ENCODE peak calls at places on chromosomes 5 and 9, in nine cellular contexts. X is mucosa of descending colon, R is Peyer's patch, T is nephron progenitor cell, E is GM12865, N is tibial artery, Y is brain microvascular endothelial cell, K is AG04450, C is fibroblast of lung. W is an unnamed sample.
A peak's percentile ranks its signal among the peaks of the same experiment; 100 is the strongest.

GRCh38 chr5:1489754-1490153 is 34.0 kb downstream of the LPCAT1 start:
- DNase-seq in X (no peak), R (no peak), T (no peak), E (no peak), N (no peak), Y (no peak), K (no peak), C (no peak), W (no peak)

GRCh38 chr5:177098772-177099152 is 12.0 kb downstream of the FGFR4 start:
- DNase-seq in X (peak; percentile 44), R (no peak), T (no peak), E (no peak), N (no peak), Y (no peak), K (no peak), C (peak; percentile 93), W (no peak)

GRCh38 chr9:111484564-111484878 is 338 bp upstream of the ECPAS start:
- DNase-seq in X (no peak), R (no peak), T (no peak), E (no peak), N (no peak), Y (no peak), K (no peak), C (no peak), W (no peak)

GRCh38 chr5:84384604-84385575 is at the start of gene EDIL3:
- DNase-seq in X (peak; percentile 67), R (peak; percentile 48), T (peak; percentile 82), E (no peak), N (peak; percentile 68), Y (peak; percentile 44), K (no peak), C (peak; percentile 54), W (no peak)

GRCh38 chr5:132788508-132788907 is 11.5 kb upstream of the SEPTIN8 start:
- DNase-seq in X (no peak), R (no peak), T (no peak), E (no peak), N (no peak), Y (no peak), K (no peak), C (no peak), W (no peak)

GRCh38 chr5:15191012-15191411 is 309.0 kb upstream of the FBXL7 start:
- DNase-seq in X (no peak), R (no peak), T (no peak), E (no peak), N (no peak), Y (no peak), K (no peak), C (peak; percentile 5), W (no peak)

GRCh38 chr5:79086116-79086515 is 16.5 kb downstream of the BHMT2 start:
- DNase-seq in X (no peak), R (no peak), T (no peak), E (peak; percentile 23), N (no peak), Y (no peak), K (no peak), C (no peak), W (no peak)

GRCh38 chr5:82413302-82414042 is 135.3 kb upstream of the RPS23 start:
- DNase-seq in X (no peak), R (no peak), T (no peak), E (no peak), N (no peak), Y (peak; percentile 43), K (peak; percentile 55), C (peak; percentile 97), W (no peak)

GRCh38 chr5:113095831-113096230 is 119.2 kb downstream of the DCP2 start:
- DNase-seq in X (no peak), R (no peak), T (no peak), E (no peak), N (no peak), Y (no peak), K (no peak), C (no peak), W (no peak)

GRCh38 chr5:113102121-113102531 is 125.5 kb downstream of the DCP2 start:
- DNase-seq in X (no peak), R (no peak), T (no peak), E (no peak), N (no peak), Y (no peak), K (no peak), C (no peak), W (no peak)

GRCh38 chr5:113105693-113106280 is 129.2 kb downstream of the DCP2 start:
- DNase-seq in X (no peak), R (no peak), T (no peak), E (no peak), N (no peak), Y (no peak), K (no peak), C (no peak), W (no peak)

DNA sequence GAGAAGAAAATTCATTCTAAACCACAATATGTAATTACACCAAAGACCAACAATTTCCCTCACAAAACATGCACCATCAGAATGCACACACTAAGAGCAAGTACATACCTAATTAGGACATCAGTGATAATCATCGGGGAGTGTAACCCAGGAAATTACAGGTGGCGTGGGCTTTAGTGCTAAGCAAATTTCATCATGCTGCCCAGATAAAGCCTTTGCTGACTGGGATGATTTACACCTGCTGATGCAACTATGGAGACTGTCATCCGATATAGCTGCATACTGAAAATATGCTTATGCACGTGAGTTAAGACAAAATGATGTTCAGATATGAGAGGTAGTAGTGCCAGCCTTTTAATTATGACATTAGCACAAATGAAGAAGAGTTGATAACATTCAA is 123.2 kb downstream of the DCP2 start:
- DNase-seq in X (no peak), R (no peak), T (no peak), E (no peak), N (no peak), Y (no peak), K (no peak), C (no peak), W (no peak)
- TF ChIP-seq CTCF in X (no peak), R (no peak), T (no peak), E (no peak), N (no peak), Y (no peak), K (no peak), C (no peak), W (no peak)

GRCh38 chr5:135396459-135397055 is 2.5 kb downstream of the MACROH2A1 start:
- DNase-seq in X (no peak), R (no peak), T (no peak), E (no peak), N (no peak), Y (no peak), K (no peak), C (no peak), W (no peak)

GRCh38 chr5:135399838-135400542 is 959 bp upstream of the MACROH2A1 start:
- DNase-seq in X (no peak), R (no peak), T (no peak), E (no peak), N (no peak), Y (no peak), K (no peak), C (peak; percentile 16), W (no peak)

GRCh38 chr5:135400866-135401265 is 1.8 kb upstream of the MACROH2A1 start:
- DNase-seq in X (no peak), R (no peak), T (no peak), E (no peak), N (no peak), Y (no peak), K (no peak), C (no peak), W (no peak)

GRCh38 chr5:135398160-135398854 is 724 bp downstream of the MACROH2A1 start:
- DNase-seq in X (peak; percentile 82), R (peak; percentile 85), T (peak; percentile 54), E (peak; percentile 66), N (no peak), Y (no peak), K (no peak), C (peak; percentile 26), W (no peak)

DNA sequence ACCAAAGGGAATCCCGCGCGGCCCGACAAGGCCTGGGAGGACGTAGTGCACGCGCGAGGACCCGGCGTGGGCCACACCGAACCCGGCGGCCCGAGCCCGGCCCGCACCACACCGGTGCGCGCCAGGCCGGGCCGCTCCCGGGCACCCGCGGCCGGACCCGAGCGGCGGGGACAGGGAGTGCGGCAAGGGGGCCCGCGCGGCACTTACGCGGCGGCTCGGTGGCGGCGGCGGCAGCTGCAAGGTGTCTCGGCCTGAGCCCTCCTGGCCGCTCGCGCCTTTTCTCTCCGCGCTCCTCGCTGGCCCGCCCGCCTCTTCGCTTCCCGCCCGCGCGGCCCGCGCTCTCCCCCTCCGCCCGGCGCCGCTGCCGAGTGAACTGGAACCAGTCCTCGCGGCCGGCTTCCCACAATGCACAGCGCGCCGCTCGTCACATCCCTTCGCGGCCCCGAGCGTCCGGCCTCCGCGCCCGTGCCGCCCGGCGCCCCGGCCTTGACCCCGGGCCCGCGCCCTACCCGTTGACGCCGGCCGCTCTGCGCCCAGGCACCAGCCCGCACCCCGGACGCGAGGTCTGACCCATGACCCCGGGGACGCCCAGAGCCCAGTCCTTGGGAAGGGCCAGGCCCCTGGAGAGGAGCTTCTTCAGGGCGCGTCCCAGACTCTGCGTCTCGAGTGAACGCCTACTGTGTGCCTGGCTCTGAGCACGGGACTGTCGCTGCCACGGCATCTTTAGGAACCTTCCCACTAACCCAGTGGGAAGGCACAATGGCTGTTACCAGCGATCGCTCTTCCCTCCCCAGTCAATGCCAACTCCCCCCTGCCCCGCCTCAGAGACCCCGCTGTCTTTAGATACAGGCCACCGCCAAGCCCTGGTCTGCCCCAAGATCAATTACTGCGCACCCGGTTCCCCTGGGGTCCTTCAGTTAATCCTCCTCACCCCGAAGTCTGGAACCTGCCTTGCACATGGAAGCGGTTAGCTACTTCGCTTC is at the start of gene MACROH2A1:
- DNase-seq in X (peak; percentile 92), R (peak; percentile 93), T (peak; percentile 92), E (peak; percentile 92), N (peak; percentile 93), Y (peak; percentile 75), K (no peak), C (peak; percentile 85), W (peak; percentile 70)
- TF ChIP-seq CTCF in X (no peak), R (peak; percentile 30), T (no peak), E (no peak), N (no peak), Y (no peak), K (no peak), C (no peak), W (no peak)

GRCh38 chr9:123434619-123435240 is 78.7 kb downstream of the CRB2 start:
- DNase-seq in X (no peak), R (no peak), T (peak; percentile 36), E (no peak), N (no peak), Y (peak; percentile 9), K (no peak), C (no peak), W (no peak)
- TF ChIP-seq CTCF in X (no peak), R (no peak), T (peak; percentile 17), E (no peak), N (no peak), Y (peak; percentile 46), K (peak; percentile 17), C (no peak), W (no peak)

DNA sequence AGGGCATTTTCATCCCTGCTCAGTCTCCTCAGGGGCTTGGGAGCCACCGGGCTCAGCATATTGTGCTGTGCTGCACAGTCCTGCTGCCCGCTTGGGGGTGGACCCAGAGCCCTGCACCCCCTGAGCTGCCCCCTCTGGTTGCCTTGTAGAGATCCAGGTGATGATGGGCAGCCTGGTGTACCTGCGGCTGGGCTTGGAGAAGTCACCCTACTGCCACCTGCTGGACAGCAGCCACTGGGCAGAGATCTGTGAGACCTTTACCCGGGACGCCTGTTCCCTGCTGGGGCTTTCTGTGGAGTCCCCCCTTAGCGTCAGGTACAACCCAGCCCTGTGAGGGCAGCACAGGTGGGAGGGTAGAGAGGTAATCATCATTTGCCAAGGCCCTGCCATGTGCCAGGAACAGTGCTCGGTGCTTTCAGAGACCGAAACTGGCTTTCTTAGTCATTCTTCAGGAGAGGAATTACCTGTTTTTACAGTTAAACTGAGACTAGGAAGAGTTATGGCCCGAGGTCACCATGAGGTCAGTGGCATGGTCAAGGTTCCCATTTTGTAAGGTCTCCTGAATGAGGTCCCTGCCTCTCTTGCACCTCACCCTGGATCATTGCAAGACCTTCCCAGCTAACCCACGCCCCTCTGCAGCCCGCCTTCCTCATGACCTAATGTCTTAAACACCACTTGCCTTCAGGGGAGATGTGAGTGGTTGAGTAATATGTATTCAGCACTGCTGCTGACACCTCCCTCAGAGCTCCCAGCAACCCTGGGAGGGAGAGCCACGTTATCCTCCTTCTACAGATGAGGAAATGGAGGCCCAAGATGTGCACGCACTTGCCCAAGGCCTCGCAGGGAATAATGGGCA is 7.5 kb downstream of the NHP2 start:
- DNase-seq in X (peak; percentile 93), R (peak; percentile 83), T (peak; percentile 73), E (peak; percentile 83), N (no peak), Y (peak; percentile 47), K (no peak), C (peak; percentile 33), W (no peak)
- TF ChIP-seq CTCF in X (peak; percentile 61), R (peak; percentile 72), T (peak; percentile 78), E (peak; percentile 82), N (peak; percentile 40), Y (peak; percentile 90), K (peak; percentile 77), C (peak; percentile 74), W (no peak)

W was measured in omental fat pad.